ENCODE peak calls at places on chromosome 16, in six cellular contexts. F is neural progenitor cell, Y is thoracic aorta, Q is tibial nerve, M is GM12878, J is mucosa of descending colon. H is an unnamed sample. For H3K9me3, the result is how much of the 10 kb centered on the place peaks cover.

GRCh38 chr16:72990003-72990521 is 57.9 kb downstream of the ZFHX3 start:
- DNase-seq in F (peak), Y (peak), Q (peak), M (no peak), J (peak), H (no peak)

GRCh38 chr16:14496047-14496770 is 133.9 kb downstream of the PARN start:
- DNase-seq in F (peak), Y (no peak), Q (no peak), M (no peak), J (no peak), H (no peak)

GRCh38 chr16:55297910-55298175 is 26.2 kb upstream of the IRX6 start:
- DNase-seq in F (no peak), Y (no peak), Q (no peak), M (no peak), J (no peak), H (no peak)

GRCh38 chr16:67278773-67279295 is 498 bp upstream of the PLEKHG4 start:
- DNase-seq in F (peak), Y (no peak), Q (no peak), M (no peak), J (peak), H (peak)

GRCh38 chr16:695355-696089 is 5.3 kb upstream of the WDR24 start:
- DNase-seq in F (peak), Y (no peak), Q (no peak), M (no peak), J (peak), H (peak)

GRCh38 chr16:990516-991291 is 9.1 kb downstream of the SOX8 start:
- DNase-seq in F (peak), Y (no peak), Q (no peak), M (no peak), J (no peak), H (no peak)

GRCh38 chr16:84198401-84198800 is 7.4 kb downstream of the ADAD2 start:
- DNase-seq in F (no peak), Y (no peak), Q (peak), M (no peak), J (no peak), H (no peak)

GRCh38 chr16:22962905-22963304 is 148.9 kb downstream of the HS3ST2 start:
- DNase-seq in F (no peak), Y (no peak), Q (no peak), M (no peak), J (no peak), H (no peak)

GRCh38 chr16:14628806-14629611 is 1.1 kb downstream of the PARN start:
- DNase-seq in F (no peak), Y (no peak), Q (no peak), M (no peak), J (no peak), H (no peak)

GRCh38 chr16:66798162-66798561 is 3.2 kb downstream of the TERB1 start:
- DNase-seq in F (no peak), Y (no peak), Q (no peak), M (no peak), J (no peak), H (no peak)

GRCh38 chr16:7456221-7456620 is 123.6 kb downstream of the RBFOX1 start:
- DNase-seq in F (no peak), Y (no peak), Q (no peak), M (no peak), J (no peak), H (no peak)

GRCh38 chr16:70395345-70395901 is 43.5 kb downstream of the ST3GAL2 start:
- DNase-seq in F (peak), Y (no peak), Q (no peak), M (no peak), J (peak), H (peak)

GRCh38 chr16:25155553-25156460 is 44.3 kb downstream of the LCMT1 start:
- DNase-seq in F (no peak), Y (no peak), Q (no peak), M (no peak), J (no peak), H (no peak)

GRCh38 chr16:80725566-80726162 is 78.7 kb downstream of the CDYL2 start:
- DNase-seq in F (no peak), Y (no peak), Q (no peak), M (no peak), J (no peak), H (no peak)

GRCh38 chr16:12784076-12784475 is 19.6 kb downstream of the CPPED1 start:
- DNase-seq in F (no peak), Y (no peak), Q (no peak), M (no peak), J (no peak), H (no peak)

GRCh38 chr16:28935924-28936783 is 4.4 kb downstream of the CD19 start:
- DNase-seq in F (peak), Y (peak), Q (peak), M (no peak), J (peak), H (peak)

GRCh38 chr16:54098247-54098646 is 188.3 kb downstream of the IRX3 start:
- DNase-seq in F (no peak), Y (no peak), Q (no peak), M (no peak), J (no peak), H (no peak)

GRCh38 chr16:25614836-25615235 is 76.9 kb upstream of the HS3ST4 start:
- DNase-seq in F (no peak), Y (no peak), Q (no peak), M (no peak), J (no peak), H (no peak)

GRCh38 chr16:86994651-86995171 is 322.5 kb downstream of the C16orf95 start:
- DNase-seq in F (peak), Y (no peak), Q (no peak), M (no peak), J (no peak), H (no peak)

GRCh38 chr16:983044-984030 is 1.8 kb downstream of the SOX8 start:
- DNase-seq in F (peak), Y (no peak), Q (no peak), M (no peak), J (no peak), H (no peak)

GRCh38 chr16:83813818-83814653 is 6.3 kb downstream of the HSBP1 start:
- DNase-seq in F (peak), Y (no peak), Q (peak), M (no peak), J (no peak), H (no peak)

GRCh38 chr16:57807968-57808528 is 5.8 kb upstream of the KIFC3 start:
- DNase-seq in F (peak), Y (no peak), Q (peak), M (no peak), J (peak), H (peak)

GRCh38 chr16:66742409-66742808 is 9.0 kb downstream of the DYNC1LI2 start:
- DNase-seq in F (no peak), Y (no peak), Q (no peak), M (no peak), J (no peak), H (no peak)

GRCh38 chr16:87837627-87838289 is 31.5 kb downstream of the SLC7A5 start:
- DNase-seq in F (no peak), Y (no peak), Q (no peak), M (no peak), J (no peak), H (no peak)

GRCh38 chr16:7303014-7303676 is 29.5 kb upstream of the RBFOX1 start:
- DNase-seq in F (peak), Y (no peak), Q (no peak), M (no peak), J (no peak), H (no peak)

GRCh38 chr16:67015317-67015731 is 13.6 kb upstream of the CBFB start:
- DNase-seq in F (no peak), Y (no peak), Q (peak), M (no peak), J (no peak), H (no peak)

GRCh38 chr16:66523861-66524354 is 26.0 kb downstream of the TK2 start:
- DNase-seq in F (no peak), Y (no peak), Q (no peak), M (no peak), J (no peak), H (peak)

GRCh38 chr16:83402969-83403368 is 404.8 kb upstream of the HSBP1 start:
- DNase-seq in F (no peak), Y (no peak), Q (no peak), M (no peak), J (no peak), H (no peak)

GRCh38 chr16:56237451-56237930 is 46.2 kb downstream of the GNAO1 start:
- DNase-seq in F (no peak), Y (no peak), Q (no peak), M (no peak), J (no peak), H (no peak)

GRCh38 chr16:68984467-68984866 is 121.0 kb upstream of the HAS3 start:
- DNase-seq in F (no peak), Y (no peak), Q (no peak), M (no peak), J (no peak), H (no peak)

GRCh38 chr16:19882641-19883040 is 2.0 kb downstream of the GPRC5B start:
- DNase-seq in F (peak), Y (no peak), Q (no peak), M (no peak), J (no peak), H (no peak)

GRCh38 chr16:88576307-88576706 is 6.1 kb downstream of the ZC3H18 start:
- DNase-seq in F (no peak), Y (no peak), Q (no peak), M (no peak), J (no peak), H (no peak)

GRCh38 chr16:64590516-64590915 is 531.3 kb downstream of the CDH11 start:
- DNase-seq in F (no peak), Y (no peak), Q (no peak), M (no peak), J (no peak), H (no peak)

GRCh38 chr16:58010886-58011285 is 9.7 kb downstream of the USB1 start:
- DNase-seq in F (peak), Y (no peak), Q (no peak), M (no peak), J (no peak), H (no peak)

GRCh38 chr16:78034530-78034929 is 12.2 kb downstream of the CLEC3A start:
- DNase-seq in F (no peak), Y (no peak), Q (no peak), M (no peak), J (no peak), H (no peak)

GRCh38 chr16:48586083-48586482 is 23.9 kb downstream of the N4BP1 start:
- DNase-seq in F (no peak), Y (no peak), Q (no peak), M (no peak), J (no peak), H (no peak)

GRCh38 chr16:48580925-48581500 is 29.0 kb downstream of the N4BP1 start:
- DNase-seq in F (no peak), Y (no peak), Q (no peak), M (no peak), J (no peak), H (no peak)

DNA sequence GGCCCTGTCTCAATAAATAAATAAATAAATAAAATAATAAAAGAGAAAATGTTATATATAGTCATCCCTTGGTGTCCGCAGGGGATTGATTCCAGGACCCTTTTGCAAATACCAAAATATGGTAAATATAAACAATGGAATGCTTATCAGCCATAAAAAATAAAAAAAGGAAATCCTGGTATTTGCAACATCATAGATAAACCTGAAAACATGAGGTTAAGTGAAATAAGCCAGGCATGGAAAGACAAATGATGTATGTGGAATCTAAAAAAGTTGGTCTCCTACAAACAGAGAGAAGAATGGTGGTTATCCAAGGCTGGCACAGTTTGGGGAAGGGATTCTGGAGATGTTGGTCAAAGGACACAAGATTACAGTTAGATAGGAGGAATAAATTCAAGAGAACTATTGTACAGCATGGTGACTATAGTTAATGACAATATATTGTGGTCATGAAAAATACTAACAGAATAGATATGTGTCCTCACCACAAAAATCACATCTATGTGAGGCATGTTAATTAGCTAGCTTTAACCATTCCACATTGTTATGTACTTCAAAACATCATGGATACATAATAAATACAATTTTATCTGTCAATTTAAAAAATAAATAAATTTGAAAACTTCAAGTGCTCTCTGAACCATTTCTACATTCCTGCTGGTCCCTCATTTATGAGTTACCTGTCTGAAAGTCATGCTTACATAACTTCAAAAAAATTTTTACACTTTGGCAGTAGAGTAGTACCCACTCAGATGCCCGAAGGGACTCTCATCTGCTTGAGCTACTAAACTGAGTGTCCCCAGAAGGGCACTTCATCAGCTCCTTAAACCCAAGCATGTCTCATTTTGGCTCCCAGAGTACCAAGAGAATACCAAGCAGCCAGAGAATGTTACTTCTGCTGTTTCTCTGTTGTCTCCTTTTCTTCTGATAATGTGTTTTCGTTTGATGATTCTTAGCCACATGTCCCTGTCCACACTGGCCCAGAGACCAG is 26.6 kb downstream of the N4BP1 start:
- DNase-seq in F (no peak), Y (no peak), Q (no peak), M (no peak), J (no peak), H (no peak)
- H3K9me3 ChIP-seq in F (under half), Y (under half), Q (under half), M (under half), J (under half), H (under half)

GRCh38 chr16:5581963-5582362 is 484.4 kb upstream of the EEF2KMT start:
- DNase-seq in F (no peak), Y (no peak), Q (no peak), M (no peak), J (no peak), H (no peak)

GRCh38 chr16:5580772-5581171 is 483.2 kb upstream of the EEF2KMT start:
- DNase-seq in F (no peak), Y (no peak), Q (no peak), M (no peak), J (no peak), H (no peak)

GRCh38 chr16:5580320-5580719 is 482.7 kb upstream of the EEF2KMT start:
- DNase-seq in F (no peak), Y (no peak), Q (no peak), M (no peak), J (no peak), H (no peak)

GRCh38 chr16:5582529-5582928 is 484.9 kb upstream of the EEF2KMT start:
- DNase-seq in F (no peak), Y (no peak), Q (no peak), M (no peak), J (no peak), H (no peak)

DNA sequence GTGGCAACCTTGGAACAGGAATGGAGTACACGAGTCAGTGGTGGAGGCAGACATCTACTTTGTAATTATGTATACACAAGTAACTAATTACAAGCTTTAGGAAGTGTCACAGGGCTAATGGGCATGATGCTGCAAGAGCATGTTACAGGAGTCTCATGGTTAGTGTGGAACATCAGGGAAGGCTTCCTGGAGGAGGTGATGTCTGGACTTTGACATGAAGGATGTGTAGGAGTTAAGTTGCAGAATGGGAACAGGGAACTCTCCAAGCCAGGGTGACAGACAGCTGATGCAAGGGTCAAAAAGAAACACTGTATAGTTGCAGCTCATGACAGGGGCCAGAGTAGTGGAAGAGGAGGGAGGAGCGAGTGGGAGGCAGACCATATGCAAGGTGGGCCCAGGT is 483.8 kb upstream of the EEF2KMT start:
- DNase-seq in F (no peak), Y (no peak), Q (no peak), M (no peak), J (no peak), H (no peak)
- H3K9me3 ChIP-seq in F (under half), Y (under half), Q (under half), M (under half), J (under half), H (under half)

GRCh38 chr16:35150805-35151312 is 1691.4 kb downstream of the TP53TG3F start:
- DNase-seq in F (no peak), Y (no peak), Q (no peak), M (no peak), J (no peak), H (no peak)
- H3K9me3 ChIP-seq in F (under half), Y (under half), Q (half or more), M (under half), J (half or more), H (under half)

GRCh38 chr16:2763173-2763572 is 10.7 kb downstream of the SRRM2 start:
- DNase-seq in F (no peak), Y (no peak), Q (no peak), M (no peak), J (no peak), H (no peak)
- H3K9me3 ChIP-seq in F (under half), Y (under half), Q (under half), M (under half), J (under half), H (under half)

DNA sequence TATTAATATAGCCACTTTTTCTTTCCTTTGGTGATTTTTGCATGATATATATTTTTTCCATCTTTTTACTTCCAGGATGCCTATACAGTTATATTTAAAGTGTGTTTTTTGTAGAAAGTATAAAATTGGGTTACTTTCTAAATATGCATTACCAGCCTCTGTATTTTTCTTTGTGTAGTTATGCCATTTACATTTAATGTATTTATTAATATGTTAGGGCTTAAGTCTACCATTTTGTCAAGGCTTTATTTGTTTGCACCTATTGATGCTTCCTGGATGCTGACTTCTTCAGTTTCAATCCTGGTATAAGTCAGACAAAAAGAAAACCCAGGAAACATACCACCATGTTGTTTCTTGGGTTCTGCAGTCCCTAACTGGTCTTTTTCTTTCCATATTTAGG is 911.1 kb upstream of the GOT2 start:
- DNase-seq in F (no peak), Y (no peak), Q (no peak), M (no peak), J (no peak), H (no peak)
- H3K9me3 ChIP-seq in F (under half), Y (under half), Q (under half), M (under half), J (half or more), H (under half)

DNA sequence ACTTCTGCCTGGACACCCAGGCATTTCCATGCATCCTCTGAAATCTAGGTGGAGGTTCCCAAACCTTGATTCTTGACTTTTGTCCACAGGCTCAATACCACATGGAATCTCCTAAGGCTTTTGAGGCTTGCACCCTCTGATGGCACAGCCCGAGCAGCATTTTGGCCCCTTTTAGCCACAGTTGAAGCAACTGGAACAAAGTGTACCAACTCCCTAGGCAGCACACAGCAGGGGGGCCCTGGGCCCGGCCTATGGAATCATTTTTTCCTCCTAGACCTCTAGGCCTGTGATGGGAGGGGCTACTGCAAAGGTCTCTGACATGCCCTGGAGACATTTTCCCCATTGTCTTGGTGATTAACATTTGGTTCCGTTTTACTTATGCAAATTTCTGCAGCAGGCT is 32.0 kb downstream of the ABCC1 start:
- DNase-seq in F (no peak), Y (no peak), Q (no peak), M (no peak), J (no peak), H (no peak)
- H3K9me3 ChIP-seq in F (under half), Y (under half), Q (under half), M (half or more), J (under half), H (under half)

DNA sequence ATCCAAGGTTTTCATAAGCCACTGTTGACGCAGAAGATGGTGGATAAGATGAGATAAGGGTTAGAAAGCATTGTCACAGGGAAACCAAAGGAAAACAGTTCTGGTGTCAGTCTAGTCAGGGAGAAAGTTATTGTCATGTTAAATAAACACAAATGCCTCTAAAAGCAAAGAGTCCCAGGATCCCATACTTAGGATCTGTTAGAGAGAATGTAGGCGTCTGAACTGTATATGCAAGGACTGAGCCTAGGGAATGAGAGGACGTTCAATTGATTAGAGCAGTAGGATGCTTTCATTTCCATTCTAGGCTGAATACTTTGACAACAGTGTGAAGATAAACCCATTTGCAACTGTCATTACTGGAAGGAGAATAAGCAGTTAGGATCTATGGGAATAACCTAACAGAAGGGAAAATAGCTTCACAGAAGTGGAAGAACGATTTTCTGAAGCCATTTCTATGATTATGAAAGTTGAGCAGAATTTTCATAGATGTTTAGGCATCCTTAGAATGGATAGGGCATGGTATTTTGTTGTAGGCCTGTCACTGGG is 1149.1 kb upstream of the CDH8 start:
- DNase-seq in F (peak), Y (no peak), Q (no peak), M (no peak), J (no peak), H (no peak)
- H3K9me3 ChIP-seq in F (under half), Y (under half), Q (under half), M (under half), J (under half), H (under half)